ENCODE peak calls at places on chromosomes 5 and 9, in seven cellular contexts. E is erythroblast; H is AG04450; X is CD4-positive, alpha-beta T cell; C is anterior cingulate cortex; A is progenitor cell of endocrine pancreas; O is sciatic nerve. S is an unnamed sample.

GRCh38 chr9:34557421-34558321 is 31.9 kb downstream of the CNTFR start:
- DNase-seq in E (no peak), H (no peak), X (no peak), C (no peak), A (no peak), O (no peak), S (no peak)

GRCh38 chr5:172383231-172383802 is 71.0 kb downstream of the SH3PXD2B start:
- DNase-seq in E (no peak), H (peak), X (no peak), C (no peak), A (no peak), O (no peak), S (no peak)

GRCh38 chr5:175606409-175606808 is 51.5 kb upstream of the HRH2 start:
- DNase-seq in E (no peak), H (no peak), X (no peak), C (no peak), A (no peak), O (no peak), S (no peak)

GRCh38 chr9:33465596-33466564 is 7.8 kb downstream of the NOL6 start:
- DNase-seq in E (no peak), H (no peak), X (no peak), C (no peak), A (no peak), O (no peak), S (no peak)

GRCh38 chr5:84729326-84729725 is 344.6 kb upstream of the EDIL3 start:
- DNase-seq in E (no peak), H (peak), X (no peak), C (no peak), A (no peak), O (no peak), S (no peak)

GRCh38 chr9:113594484-113595299 is 131.2 kb downstream of the RGS3 start:
- DNase-seq in E (no peak), H (no peak), X (no peak), C (no peak), A (no peak), O (no peak), S (no peak)

GRCh38 chr5:59042683-59043082 is 459.8 kb downstream of the RAB3C start:
- DNase-seq in E (no peak), H (no peak), X (no peak), C (no peak), A (no peak), O (peak), S (peak)

GRCh38 chr5:10750909-10751308 is 10.1 kb downstream of the DAP start:
- DNase-seq in E (no peak), H (no peak), X (no peak), C (no peak), A (no peak), O (no peak), S (no peak)

GRCh38 chr5:1943481-1943880 is 60.8 kb upstream of the IRX4 start:
- DNase-seq in E (no peak), H (no peak), X (no peak), C (no peak), A (no peak), O (no peak), S (no peak)

GRCh38 chr5:172806897-172807672 is 27.0 kb upstream of the ERGIC1 start:
- DNase-seq in E (peak), H (peak), X (peak), C (no peak), A (peak), O (peak), S (no peak)

GRCh38 chr9:25709941-25710340 is 31.7 kb upstream of the TUSC1 start:
- DNase-seq in E (no peak), H (no peak), X (no peak), C (no peak), A (no peak), O (no peak), S (no peak)

GRCh38 chr5:91022518-91022917 is 360.6 kb downstream of the ARRDC3 start:
- DNase-seq in E (no peak), H (no peak), X (no peak), C (no peak), A (no peak), O (no peak), S (no peak)

GRCh38 chr9:75229605-75230332 is 141.5 kb downstream of the OSTF1 start:
- DNase-seq in E (no peak), H (no peak), X (no peak), C (no peak), A (no peak), O (no peak), S (no peak)